ENCODE peak calls at places on chromosome 3, in four cellular contexts. K is MCF 10A, L is IMR-90, G is endothelial cell. M is an unnamed sample.

GRCh38 chr3:50160561-50160983 is 5.4 kb downstream of the SEMA3F start:
- DNase-seq in L (no peak), K (no peak), G (no peak), M (no peak)

GRCh38 chr3:176554264-176554663 is 643.0 kb downstream of the TBL1XR1 start:
- DNase-seq in G (no peak), K (no peak), L (no peak), M (no peak)

GRCh38 chr3:127560051-127560787 is 30.3 kb downstream of the TPRA1 start:
- DNase-seq in K (no peak), G (no peak), L (no peak), M (no peak)

GRCh38 chr3:60079076-60079475 is 1029.3 kb upstream of the CFAP20DC start:
- DNase-seq in L (no peak), K (no peak), G (no peak), M (no peak)

GRCh38 chr3:97612632-97613031 is 151.9 kb upstream of the ARL6 start:
- DNase-seq in K (no peak), L (no peak), G (no peak), M (no peak)

GRCh38 chr3:70096376-70097055 is 97.0 kb downstream of the SAMMSON start:
- DNase-seq in G (no peak), K (no peak), L (no peak), M (no peak)

GRCh38 chr3:197154-197855 is 742 bp downstream of the CHL1 start:
- DNase-seq in G (peak), K (no peak), L (no peak), M (no peak)

GRCh38 chr3:103056552-103056951 is 621.7 kb downstream of the ZPLD1 start:
- DNase-seq in L (no peak), G (no peak), K (no peak), M (no peak)

GRCh38 chr3:46669191-46669999 is 24.1 kb downstream of the ALS2CL start:
- DNase-seq in G (no peak), K (no peak), L (no peak), M (peak)

GRCh38 chr3:30613135-30613825 is 6.9 kb downstream of the TGFBR2 start:
- DNase-seq in L (no peak), G (no peak), K (no peak), M (no peak)

GRCh38 chr3:32443471-32443870 is 51.8 kb downstream of the CMTM7 start:
- DNase-seq in K (peak), L (peak), G (no peak), M (no peak)

GRCh38 chr3:155079795-155080546 is at the start of gene MME:
- DNase-seq in G (peak), L (peak), K (peak), M (no peak)

GRCh38 chr3:167318306-167318705 is 61.8 kb downstream of the ZBBX start:
- DNase-seq in L (no peak), G (no peak), K (no peak), M (no peak)

GRCh38 chr3:149214702-149215101 is 6.9 kb downstream of the CP start:
- DNase-seq in G (no peak), K (no peak), L (no peak), M (no peak)

GRCh38 chr3:132405188-132405587 is 12.1 kb upstream of the DNAJC13 start:
- DNase-seq in G (no peak), K (no peak), L (no peak), M (no peak)

GRCh38 chr3:156218353-156218744 is 98.0 kb downstream of the KCNAB1 start:
- DNase-seq in K (peak), G (no peak), L (peak), M (no peak)

GRCh38 chr3:13579089-13579488 is 30.2 kb downstream of the FBLN2 start:
- DNase-seq in K (peak), G (no peak), L (peak), M (no peak)

GRCh38 chr3:107740992-107741896 is 218.5 kb downstream of the BBX start:
- DNase-seq in G (no peak), K (peak), L (peak), M (no peak)

GRCh38 chr3:90145094-90145810 is 1037.8 kb downstream of the EPHA3 start:
- DNase-seq in L (no peak), K (peak), G (no peak), M (no peak)

GRCh38 chr3:177594096-177594495 is 396.8 kb upstream of the TBL1XR1 start:
- DNase-seq in L (no peak), G (no peak), K (peak), M (no peak)

GRCh38 chr3:187949093-187949820 is 204.0 kb upstream of the BCL6 start:
- DNase-seq in L (no peak), K (no peak), G (no peak), M (no peak)

GRCh38 chr3:99473321-99473751 is 165.1 kb upstream of the COL8A1 start:
- DNase-seq in L (peak), G (no peak), K (peak), M (no peak)

GRCh38 chr3:31733234-31733667 is 200.5 kb downstream of the STT3B start:
- DNase-seq in G (no peak), L (no peak), K (peak), M (no peak)

GRCh38 chr3:147730311-147730710 is 321.1 kb downstream of the ZIC1 start:
- DNase-seq in K (no peak), L (no peak), G (no peak), M (no peak)

GRCh38 chr3:137761563-137762503 is 2.3 kb upstream of the SOX14 start:
- DNase-seq in L (no peak), K (no peak), G (peak), M (no peak)

GRCh38 chr3:126668450-126669401 is 13.8 kb upstream of the TXNRD3 start:
- DNase-seq in G (no peak), L (no peak), K (no peak), M (no peak)

GRCh38 chr3:190996376-190996775 is 133.9 kb upstream of the GMNC start:
- DNase-seq in L (peak), G (no peak), K (no peak), M (no peak)

GRCh38 chr3:179234244-179234643 is 16.7 kb downstream of the KCNMB3 start:
- DNase-seq in K (no peak), G (no peak), L (peak), M (no peak)

GRCh38 chr3:31503456-31503855 is 29.3 kb upstream of the STT3B start:
- DNase-seq in G (no peak), L (no peak), K (no peak), M (no peak)

GRCh38 chr3:23650371-23651140 is 155.2 kb upstream of the UBE2E1 start:
- DNase-seq in L (peak), G (no peak), K (peak), M (no peak)

GRCh38 chr3:165259518-165260193 is 63.5 kb upstream of the SLITRK3 start:
- DNase-seq in G (no peak), L (no peak), K (peak), M (no peak)

GRCh38 chr3:98954242-98954641 is 52.7 kb upstream of the DCBLD2 start:
- DNase-seq in K (no peak), G (no peak), L (no peak), M (no peak)

GRCh38 chr3:49164983-49165720 is 979 bp downstream of the CCDC71 start:
- DNase-seq in L (no peak), G (no peak), K (no peak), M (no peak)

GRCh38 chr3:107997666-107998065 is 93.2 kb downstream of the CD47 start:
- DNase-seq in K (no peak), G (no peak), L (no peak), M (no peak)

GRCh38 chr3:20924646-20925395 is 738.8 kb upstream of the SGO1 start:
- DNase-seq in K (no peak), G (no peak), L (no peak), M (no peak)

GRCh38 chr3:72571638-72572114 is 276.6 kb downstream of the SHQ1 start:
- DNase-seq in G (no peak), L (no peak), K (no peak), M (no peak)

GRCh38 chr3:10743366-10744097 is 72.5 kb upstream of the SLC6A11 start:
- DNase-seq in L (no peak), K (no peak), G (no peak), M (no peak)

GRCh38 chr3:10742031-10742671 is 73.9 kb upstream of the SLC6A11 start:
- DNase-seq in L (no peak), K (no peak), G (no peak), M (no peak)

GRCh38 chr3:10745392-10745791 is 70.6 kb upstream of the SLC6A11 start:
- DNase-seq in L (no peak), G (no peak), K (no peak), M (no peak)

GRCh38 chr3:10746001-10746400 is 70.0 kb upstream of the SLC6A11 start:
- DNase-seq in K (no peak), G (no peak), L (no peak), M (no peak)

DNA sequence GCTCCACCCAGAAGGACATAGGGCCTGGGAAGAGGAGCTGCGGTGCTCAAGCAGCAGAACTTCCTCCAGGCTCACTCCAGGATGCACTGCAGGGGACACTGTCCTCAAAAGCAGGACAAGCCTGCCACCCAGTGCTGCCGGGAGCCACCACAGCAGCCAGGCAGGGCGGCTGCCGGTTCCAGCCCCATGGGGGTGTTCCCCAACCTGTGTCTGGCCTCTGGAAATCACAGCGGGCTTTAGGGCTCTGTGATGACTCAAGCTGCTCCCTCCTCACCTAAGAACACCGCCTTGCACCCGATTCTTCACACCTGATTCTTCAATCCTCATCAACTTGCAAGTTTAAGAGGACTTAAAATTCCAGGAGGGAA is 71.9 kb upstream of the SLC6A11 start:
- DNase-seq in K (peak), G (peak), L (no peak), M (no peak)
- TF ChIP-seq CTCF in K (no peak), G (no peak), L (peak), M (no peak)

DNA sequence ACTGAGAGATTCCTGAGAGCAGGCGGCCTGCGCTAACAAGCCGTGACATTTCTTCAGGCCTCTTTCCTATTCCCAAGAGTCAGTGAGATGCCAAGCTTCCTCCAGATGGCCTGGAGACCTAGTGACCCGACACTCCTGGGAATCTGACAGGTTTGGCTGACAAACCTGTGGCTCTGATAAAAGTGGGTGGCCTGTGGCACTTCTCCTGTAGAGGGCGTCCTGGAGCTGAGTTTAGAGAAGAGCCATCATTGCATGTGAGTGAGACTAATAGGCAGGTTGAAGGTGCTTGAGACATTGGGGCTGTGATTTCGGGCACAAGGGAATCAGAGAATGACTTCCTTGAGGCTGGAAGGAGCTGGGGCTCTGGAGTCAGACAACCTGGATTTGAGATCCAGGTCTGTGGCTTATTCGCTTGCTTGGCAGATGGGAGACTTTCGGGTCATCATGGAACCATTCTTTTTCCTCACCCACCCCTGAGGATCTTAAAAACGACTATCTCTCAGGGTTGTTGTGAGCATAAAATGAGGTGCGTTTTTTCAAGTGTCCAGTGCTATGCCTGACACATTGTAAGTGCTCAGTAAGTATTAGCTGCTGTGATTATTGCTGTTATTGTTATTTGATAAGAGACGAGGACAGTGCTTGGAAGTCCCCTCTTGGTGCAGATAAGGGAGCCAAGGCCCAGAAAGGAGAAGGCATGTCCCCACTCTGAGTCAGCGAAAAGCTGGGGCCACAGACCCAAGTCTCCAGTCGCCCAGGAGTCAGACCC is 77.2 kb downstream of the SCN10A start:
- DNase-seq in L (peak), G (peak), K (peak), M (no peak)
- TF ChIP-seq CTCF in L (peak), G (peak), K (peak), M (peak)

DNA sequence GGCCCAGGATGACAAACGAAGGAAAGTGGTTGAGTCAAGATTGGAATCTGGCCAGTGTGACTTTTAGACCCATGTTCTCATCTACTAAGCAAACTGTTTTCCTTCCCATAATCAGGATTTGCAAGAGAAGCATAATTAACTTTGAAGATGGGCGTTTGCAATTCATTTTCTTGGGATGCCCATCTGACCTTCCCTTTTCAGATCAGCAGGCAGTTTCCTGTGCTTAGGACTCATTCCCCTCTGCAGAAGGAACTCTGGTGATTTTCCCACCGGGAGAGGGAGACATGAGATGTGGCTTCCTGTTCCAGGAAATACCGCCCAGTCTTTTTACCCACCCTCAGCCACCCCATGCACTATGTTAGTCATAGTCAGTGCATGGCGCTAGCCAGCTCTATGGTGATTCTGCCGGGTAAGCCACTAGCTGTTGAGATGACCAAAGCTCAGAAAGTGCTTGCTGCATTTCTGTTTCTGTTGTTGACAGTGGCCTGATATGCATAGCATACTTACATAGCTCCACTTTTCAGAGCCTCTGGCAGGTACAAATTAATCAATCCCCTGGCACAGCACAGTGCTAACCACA is 129.4 kb downstream of the VGLL4 start:
- DNase-seq in K (peak), L (peak), G (no peak), M (peak)
- TF ChIP-seq CTCF in K (no peak), L (no peak), G (no peak), M (peak)

DNA sequence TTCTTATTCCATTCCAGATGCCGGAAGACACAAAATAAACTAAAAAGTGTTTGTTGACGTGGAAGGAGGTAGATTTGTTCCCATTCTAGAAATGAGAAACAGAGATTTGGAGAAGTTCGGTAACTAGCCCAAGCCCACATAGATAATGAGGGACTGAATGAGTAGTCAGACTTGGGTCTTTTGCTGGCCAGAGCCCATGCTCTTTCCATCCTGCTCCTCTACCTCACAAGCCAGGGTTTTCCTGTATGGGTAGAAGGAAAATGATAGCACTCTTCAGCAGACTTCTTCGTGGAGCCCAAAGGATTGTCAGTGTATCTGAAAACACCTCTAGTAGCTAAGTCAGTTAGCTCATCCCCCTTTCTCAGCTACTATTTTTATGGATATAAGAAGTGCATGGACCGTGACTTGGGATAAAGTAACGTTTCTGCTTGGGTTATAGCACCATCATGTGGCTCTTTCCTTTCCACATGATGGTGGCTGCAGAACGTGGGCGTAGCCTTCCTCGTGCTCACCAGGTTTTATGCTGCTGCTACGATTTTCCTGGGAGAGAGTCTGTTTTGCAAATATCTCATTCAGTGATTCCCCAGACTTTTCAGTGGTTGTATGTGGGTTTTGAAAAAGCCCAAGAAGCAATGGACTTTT is 84.6 kb downstream of the DGKG start:
- DNase-seq in G (peak), K (peak), L (peak), M (no peak)
- TF ChIP-seq CTCF in G (no peak), K (peak), L (peak), M (no peak)

GRCh38 chr3:133820889-133821675 is 15.5 kb downstream of the SRPRB start:
- DNase-seq in L (no peak), G (no peak), K (no peak), M (no peak)

GRCh38 chr3:133820129-133820528 is 14.5 kb downstream of the SRPRB start:
- DNase-seq in L (no peak), K (no peak), G (no peak), M (no peak)

GRCh38 chr3:133825969-133826727 is 20.5 kb downstream of the SRPRB start:
- DNase-seq in G (no peak), L (no peak), K (no peak), M (no peak)

GRCh38 chr3:133824961-133825485 is 19.4 kb downstream of the SRPRB start:
- DNase-seq in L (no peak), K (no peak), G (no peak), M (no peak)

GRCh38 chr3:133821767-133822638 is 16.4 kb downstream of the SRPRB start:
- DNase-seq in G (no peak), L (peak), K (peak), M (peak)
- TF ChIP-seq CTCF in G (no peak), L (peak), K (peak), M (no peak)

DNA sequence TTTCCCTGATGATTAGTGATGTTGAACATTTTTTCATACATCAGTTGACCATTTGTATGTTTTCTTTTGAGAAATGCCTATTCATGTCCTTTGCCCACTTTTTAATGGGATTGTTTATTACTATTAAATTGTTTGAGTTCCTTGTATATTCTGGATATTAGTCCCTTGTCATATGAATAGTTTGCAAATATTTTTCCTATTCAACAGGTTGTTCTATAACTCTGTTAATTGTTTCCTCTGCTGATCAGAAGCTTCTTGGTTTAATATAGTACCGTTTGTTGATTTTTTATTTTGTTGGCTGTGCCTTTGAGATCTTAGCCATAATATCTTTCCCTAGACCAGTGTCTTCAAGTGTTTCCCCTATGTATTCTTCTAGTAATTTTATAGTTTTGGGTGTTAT is 189.0 kb upstream of the RARB start:
- DNase-seq in G (no peak), L (no peak), K (no peak), M (no peak)
- TF ChIP-seq CTCF in G (no peak), L (no peak), K (no peak), M (no peak)

M was measured in tibial artery.